ENCODE peak calls at places on chromosomes 2 and 18, in seven cellular contexts. D, S, W, M, B, Z and N are unnamed samples.

GRCh38 chr18:57806891-57807280 is 3.8 kb upstream of the ATP8B1 start:
- DNase-seq in D (no peak), S (no peak), W (no peak), M (no peak), B (peak; percentile 94), Z (no peak), N (no peak)

GRCh38 chr2:156199588-156199987 is 132.9 kb downstream of the NR4A2 start:
- DNase-seq in D (no peak), S (no peak), W (no peak), M (no peak), B (no peak), Z (no peak), N (no peak)

GRCh38 chr18:80231616-80232015 is 15.7 kb downstream of the PARD6G start:
- DNase-seq in D (no peak), S (no peak), W (no peak), M (no peak), B (no peak), Z (no peak), N (no peak)

GRCh38 chr2:207216454-207216853 is 50.7 kb upstream of the KLF7 start:
- DNase-seq in D (no peak), S (no peak), W (no peak), M (no peak), B (no peak), Z (no peak), N (no peak)

GRCh38 chr2:160105366-160105765 is 43.0 kb upstream of the PLA2R1 start:
- DNase-seq in D (no peak), S (no peak), W (no peak), M (no peak), B (no peak), Z (no peak), N (no peak)

GRCh38 chr18:34867520-34867919 is 157.4 kb downstream of the DTNA start:
- DNase-seq in D (no peak), S (peak; percentile 9), W (no peak), M (no peak), B (peak; percentile 1), Z (no peak), N (no peak)

GRCh38 chr18:77765468-77765867 is 515.8 kb downstream of the GALR1 start:
- DNase-seq in D (no peak), S (no peak), W (no peak), M (no peak), B (peak; percentile 1), Z (no peak), N (no peak)

GRCh38 chr2:223870840-223871618 is 33.6 kb upstream of the AP1S3 start:
- DNase-seq in D (peak; percentile 20), S (no peak), W (no peak), M (no peak), B (peak; percentile 22), Z (no peak), N (no peak)

GRCh38 chr18:39519741-39520140 is 1954.1 kb upstream of the CELF4 start:
- DNase-seq in D (no peak), S (no peak), W (no peak), M (no peak), B (no peak), Z (no peak), N (no peak)

GRCh38 chr2:203650860-203651613 is 55.4 kb upstream of the CD28 start:
- DNase-seq in D (peak; percentile 64), S (no peak), W (no peak), M (no peak), B (peak; percentile 82), Z (no peak), N (peak; percentile 25)

GRCh38 chr2:235804676-235805075 is 310.8 kb downstream of the AGAP1 start:
- DNase-seq in D (no peak), S (no peak), W (no peak), M (no peak), B (no peak), Z (no peak), N (no peak)

GRCh38 chr2:118431586-118431985 is 343.3 kb downstream of the INSIG2 start:
- DNase-seq in D (no peak), S (no peak), W (no peak), M (no peak), B (peak; percentile 78), Z (no peak), N (no peak)

GRCh38 chr2:127576433-127577207 is 41.1 kb downstream of the MYO7B start:
- DNase-seq in D (no peak), S (no peak), W (peak; percentile 94), M (no peak), B (peak; percentile 97), Z (no peak), N (no peak)

GRCh38 chr2:30809938-30810337 is 2.7 kb upstream of the CAPN13 start:
- DNase-seq in D (no peak), S (no peak), W (no peak), M (no peak), B (no peak), Z (no peak), N (no peak)

DNA sequence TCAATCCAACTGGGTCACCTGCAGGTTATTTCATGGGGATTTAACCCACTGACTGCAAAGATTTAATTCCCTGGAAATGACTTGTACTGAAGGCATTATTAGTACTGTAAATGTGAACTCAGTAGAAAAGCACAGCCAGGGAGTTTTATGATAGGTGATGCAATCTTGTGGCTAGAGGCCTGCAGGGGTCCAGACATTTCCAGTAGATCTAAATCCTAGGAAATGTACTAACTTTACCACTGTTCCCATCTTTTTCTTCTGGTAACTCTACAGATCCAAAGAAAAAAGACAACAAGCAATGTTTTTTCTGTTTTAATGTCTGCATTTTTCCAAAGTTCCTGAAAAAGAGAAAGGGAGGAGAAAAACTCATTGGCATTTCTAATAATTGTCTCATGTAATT is 500.1 kb downstream of the ARHGAP15 start:
- DNase-seq in D (peak; percentile 94), S (no peak), W (no peak), M (no peak), B (peak; percentile 45), Z (no peak), N (no peak)
- H3K36me3 ChIP-seq in D (no peaks in the 10 kb centered on the region), S (no peaks in the 10 kb centered on the region), W (no peaks in the 10 kb centered on the region), M (peaks cover 21% of the 10 kb centered on the region), B (no peaks in the 10 kb centered on the region), Z (no peaks in the 10 kb centered on the region), N (peaks cover 28% of the 10 kb centered on the region)

DNA sequence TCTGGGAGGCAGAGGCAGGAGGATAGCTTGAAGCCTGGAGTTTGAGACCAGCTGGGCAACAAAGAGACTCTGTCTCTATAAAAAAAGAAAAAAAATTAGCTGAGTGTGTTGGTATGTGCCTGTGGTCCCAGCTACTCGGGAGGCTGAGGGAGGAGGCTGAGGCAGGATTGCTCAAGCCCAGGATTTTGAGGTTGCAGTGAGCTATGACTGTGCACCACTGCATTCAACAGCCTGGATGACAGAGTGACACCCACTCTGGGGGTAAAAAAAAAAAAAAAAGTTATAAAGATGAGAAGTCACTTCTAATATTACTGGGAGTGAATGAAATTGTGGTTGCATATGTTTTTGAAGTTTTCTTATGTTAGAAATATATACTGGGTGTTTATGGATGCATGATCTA is 71.6 kb downstream of the C2orf74 start:
- DNase-seq in D (no peak), S (no peak), W (no peak), M (no peak), B (peak; percentile 13), Z (no peak), N (no peak)
- H3K36me3 ChIP-seq in D (peaks cover 61% of the 10 kb centered on the region), S (no peaks in the 10 kb centered on the region), W (peaks cover 59% of the 10 kb centered on the region), M (peaks cover 14% of the 10 kb centered on the region), B (peaks cover 46% of the 10 kb centered on the region), Z (no peaks in the 10 kb centered on the region), N (peaks cover 13% of the 10 kb centered on the region)

GRCh38 chr2:96353606-96354095 is 18.1 kb downstream of the NCAPH start:
- DNase-seq in D (no peak), S (no peak), W (no peak), M (no peak), B (peak; percentile 84), Z (no peak), N (no peak)

GRCh38 chr2:96356889-96357288 is 21.3 kb downstream of the NCAPH start:
- DNase-seq in D (no peak), S (no peak), W (no peak), M (no peak), B (no peak), Z (no peak), N (no peak)

GRCh38 chr2:96353032-96353561 is 17.5 kb downstream of the NCAPH start:
- DNase-seq in D (no peak), S (no peak), W (peak; percentile 85), M (no peak), B (peak; percentile 89), Z (peak; percentile 31), N (no peak)

GRCh38 chr2:96359310-96359709 is 23.7 kb downstream of the NCAPH start:
- DNase-seq in D (no peak), S (no peak), W (no peak), M (peak; percentile 28), B (no peak), Z (no peak), N (peak; percentile 38)

GRCh38 chr2:96354492-96354891 is 18.9 kb downstream of the NCAPH start:
- DNase-seq in D (no peak), S (no peak), W (no peak), M (no peak), B (no peak), Z (no peak), N (no peak)
- H3K36me3 ChIP-seq in D (peaks cover 84% of the 10 kb centered on the region), S (peaks cover 28% of the 10 kb centered on the region), W (no peaks in the 10 kb centered on the region), M (no peaks in the 10 kb centered on the region), B (no peaks in the 10 kb centered on the region), Z (no peaks in the 10 kb centered on the region), N (no peaks in the 10 kb centered on the region)

DNA sequence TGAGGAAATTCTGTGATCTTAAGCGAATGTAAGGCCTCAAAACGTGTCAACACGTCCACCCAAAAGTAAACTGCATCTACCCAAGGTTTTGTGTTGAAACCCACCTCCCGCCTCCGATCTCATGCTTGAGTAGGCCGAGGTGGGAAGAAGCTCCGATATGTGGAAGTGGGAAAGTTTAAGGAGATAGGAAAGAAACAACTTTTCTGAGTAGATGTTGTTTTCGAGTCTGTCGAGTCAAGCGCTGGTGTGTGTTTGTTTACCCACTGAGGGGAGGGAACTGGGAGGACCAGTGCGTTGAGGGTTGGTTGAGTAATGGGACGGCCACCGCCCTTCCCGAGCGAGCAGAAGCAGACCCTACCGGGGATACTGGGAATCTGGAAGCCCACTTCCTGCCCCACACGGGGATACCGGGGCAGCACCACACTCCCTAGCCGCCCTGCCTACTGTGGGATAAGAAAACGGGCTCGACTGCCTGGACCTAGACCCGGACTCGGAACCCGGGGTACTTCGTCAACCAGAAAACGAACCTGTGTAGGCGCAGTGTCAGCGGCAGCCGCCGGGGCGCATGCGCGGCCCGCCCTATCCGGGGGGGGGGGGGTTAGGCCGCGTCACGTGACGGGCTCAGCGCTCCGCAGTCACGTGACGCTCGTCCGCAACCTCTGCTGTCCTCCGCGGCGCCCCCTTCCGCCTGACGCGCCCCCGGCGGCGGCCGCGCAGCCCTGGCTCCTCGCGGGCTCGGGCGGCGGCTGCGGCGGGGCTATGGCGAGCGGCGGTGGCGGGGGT is at the start of gene RETREG2:
- DNase-seq in D (no peak), S (peak; percentile 94), W (peak; percentile 94), M (peak; percentile 86), B (peak; percentile 98), Z (peak; percentile 89), N (peak; percentile 91)
- H3K36me3 ChIP-seq in D (peaks cover 34% of the 10 kb centered on the region), S (peaks cover 38% of the 10 kb centered on the region), W (peaks cover 60% of the 10 kb centered on the region), M (peaks cover 42% of the 10 kb centered on the region), B (peaks cover 34% of the 10 kb centered on the region), Z (no peaks in the 10 kb centered on the region), N (peaks cover 55% of the 10 kb centered on the region)